ENCODE peak calls at places on chromosomes 5 and 9, in ten cellular contexts. One of them, this sample, is unnamed.

GRCh38 chr5:58459276-58459859 is 518 bp downstream of the PLK2 start:
- DNase-seq in ELR: peak; percentile 53
- DNase-seq in MV-4-11: peak; percentile 47
- DNase-seq in activated T-cell treated with anti-CD3 and anti-CD28 coated beads, Interleukin-2, amount 50 U/mL, for 1 hour: no peak
- DNase-seq in NCI-H2107: no peak
- DNase-seq in smooth muscle cell of the brain vasculature: peak; percentile 12
- DNase-seq in M059J: peak; percentile 51
- DNase-seq in HTR-8/SVneo: no peak
- DNase-seq in CD4-positive, alpha-beta T cell: peak; percentile 12
- DNase-seq in left ventricle myocardium inferior: peak; percentile 30
- DNase-seq in this sample: no peak

GRCh38 chr9:93911871-93912554 is 43.1 kb downstream of the BARX1 start:
- DNase-seq in HTR-8/SVneo: no peak
- DNase-seq in smooth muscle cell of the brain vasculature: no peak
- DNase-seq in activated T-cell treated with anti-CD3 and anti-CD28 coated beads, Interleukin-2, amount 50 U/mL, for 1 hour: no peak
- DNase-seq in NCI-H2107: peak; percentile 19
- DNase-seq in M059J: no peak
- DNase-seq in ELR: no peak
- DNase-seq in left ventricle myocardium inferior: peak; percentile 55
- DNase-seq in MV-4-11: no peak
- DNase-seq in CD4-positive, alpha-beta T cell: no peak
- DNase-seq in this sample: no peak

GRCh38 chr5:132812123-132812948 is 766 bp upstream of the SOWAHA start:
- DNase-seq in M059J: no peak
- DNase-seq in left ventricle myocardium inferior: no peak
- DNase-seq in CD4-positive, alpha-beta T cell: no peak
- DNase-seq in activated T-cell treated with anti-CD3 and anti-CD28 coated beads, Interleukin-2, amount 50 U/mL, for 1 hour: no peak
- DNase-seq in HTR-8/SVneo: no peak
- DNase-seq in NCI-H2107: peak; percentile 8
- DNase-seq in MV-4-11: peak; percentile 94
- DNase-seq in ELR: no peak
- DNase-seq in smooth muscle cell of the brain vasculature: no peak
- DNase-seq in this sample: no peak

GRCh38 chr9:113492343-113493079 is 29.0 kb downstream of the RGS3 start:
- DNase-seq in ELR: no peak
- DNase-seq in smooth muscle cell of the brain vasculature: no peak
- DNase-seq in M059J: peak; percentile 42
- DNase-seq in activated T-cell treated with anti-CD3 and anti-CD28 coated beads, Interleukin-2, amount 50 U/mL, for 1 hour: no peak
- DNase-seq in CD4-positive, alpha-beta T cell: no peak
- DNase-seq in left ventricle myocardium inferior: peak; percentile 48
- DNase-seq in NCI-H2107: no peak
- DNase-seq in MV-4-11: peak; percentile 38
- DNase-seq in HTR-8/SVneo: no peak
- DNase-seq in this sample: no peak

GRCh38 chr5:386432-387341 is 56.3 kb upstream of the EXOC3 start:
- DNase-seq in left ventricle myocardium inferior: no peak
- DNase-seq in CD4-positive, alpha-beta T cell: no peak
- DNase-seq in HTR-8/SVneo: no peak
- DNase-seq in NCI-H2107: no peak
- DNase-seq in M059J: peak; percentile 94
- DNase-seq in smooth muscle cell of the brain vasculature: no peak
- DNase-seq in MV-4-11: no peak
- DNase-seq in activated T-cell treated with anti-CD3 and anti-CD28 coated beads, Interleukin-2, amount 50 U/mL, for 1 hour: no peak
- DNase-seq in ELR: no peak
- DNase-seq in this sample: no peak

GRCh38 chr5:59607126-59607807 is 286.3 kb downstream of the PDE4D start:
- DNase-seq in M059J: no peak
- DNase-seq in left ventricle myocardium inferior: no peak
- DNase-seq in CD4-positive, alpha-beta T cell: no peak
- DNase-seq in activated T-cell treated with anti-CD3 and anti-CD28 coated beads, Interleukin-2, amount 50 U/mL, for 1 hour: no peak
- DNase-seq in HTR-8/SVneo: no peak
- DNase-seq in ELR: no peak
- DNase-seq in NCI-H2107: no peak
- DNase-seq in MV-4-11: no peak
- DNase-seq in smooth muscle cell of the brain vasculature: no peak
- DNase-seq in this sample: no peak

GRCh38 chr5:111461261-111461671 is 51.1 kb downstream of the STARD4 start:
- DNase-seq in M059J: peak; percentile 34
- DNase-seq in HTR-8/SVneo: peak; percentile 43
- DNase-seq in MV-4-11: no peak
- DNase-seq in activated T-cell treated with anti-CD3 and anti-CD28 coated beads, Interleukin-2, amount 50 U/mL, for 1 hour: no peak
- DNase-seq in left ventricle myocardium inferior: no peak
- DNase-seq in smooth muscle cell of the brain vasculature: no peak
- DNase-seq in CD4-positive, alpha-beta T cell: no peak
- DNase-seq in NCI-H2107: peak; percentile 33
- DNase-seq in ELR: peak; percentile 48
- DNase-seq in this sample: no peak

GRCh38 chr9:127178646-127179632 is 56.5 kb upstream of the ANGPTL2 start:
- DNase-seq in NCI-H2107: no peak
- DNase-seq in smooth muscle cell of the brain vasculature: no peak
- DNase-seq in CD4-positive, alpha-beta T cell: no peak
- DNase-seq in M059J: no peak
- DNase-seq in ELR: no peak
- DNase-seq in MV-4-11: no peak
- DNase-seq in left ventricle myocardium inferior: no peak
- DNase-seq in HTR-8/SVneo: no peak
- DNase-seq in activated T-cell treated with anti-CD3 and anti-CD28 coated beads, Interleukin-2, amount 50 U/mL, for 1 hour: no peak
- DNase-seq in this sample: no peak

GRCh38 chr5:113202904-113203716 is 226.5 kb downstream of the DCP2 start:
- DNase-seq in MV-4-11: no peak
- DNase-seq in ELR: no peak
- DNase-seq in activated T-cell treated with anti-CD3 and anti-CD28 coated beads, Interleukin-2, amount 50 U/mL, for 1 hour: no peak
- DNase-seq in CD4-positive, alpha-beta T cell: no peak
- DNase-seq in HTR-8/SVneo: no peak
- DNase-seq in M059J: no peak
- DNase-seq in NCI-H2107: no peak
- DNase-seq in smooth muscle cell of the brain vasculature: no peak
- DNase-seq in left ventricle myocardium inferior: peak; percentile 85
- DNase-seq in this sample: peak; percentile 66

GRCh38 chr9:72139233-72139632 is 10.0 kb upstream of the GDA start:
- DNase-seq in left ventricle myocardium inferior: no peak
- DNase-seq in smooth muscle cell of the brain vasculature: no peak
- DNase-seq in HTR-8/SVneo: no peak
- DNase-seq in activated T-cell treated with anti-CD3 and anti-CD28 coated beads, Interleukin-2, amount 50 U/mL, for 1 hour: no peak
- DNase-seq in MV-4-11: no peak
- DNase-seq in M059J: peak; percentile 57
- DNase-seq in NCI-H2107: no peak
- DNase-seq in CD4-positive, alpha-beta T cell: no peak
- DNase-seq in ELR: no peak
- DNase-seq in this sample: no peak

GRCh38 chr9:21542780-21543179 is 60.7 kb upstream of the IFNE start:
- DNase-seq in activated T-cell treated with anti-CD3 and anti-CD28 coated beads, Interleukin-2, amount 50 U/mL, for 1 hour: no peak
- DNase-seq in MV-4-11: no peak
- DNase-seq in smooth muscle cell of the brain vasculature: no peak
- DNase-seq in CD4-positive, alpha-beta T cell: no peak
- DNase-seq in M059J: peak; percentile 45
- DNase-seq in left ventricle myocardium inferior: no peak
- DNase-seq in ELR: no peak
- DNase-seq in NCI-H2107: no peak
- DNase-seq in HTR-8/SVneo: no peak
- DNase-seq in this sample: no peak

GRCh38 chr9:95409650-95410426 is 92.3 kb upstream of the FANCC start:
- DNase-seq in ELR: peak; percentile 72
- DNase-seq in HTR-8/SVneo: peak; percentile 49
- DNase-seq in left ventricle myocardium inferior: no peak
- DNase-seq in activated T-cell treated with anti-CD3 and anti-CD28 coated beads, Interleukin-2, amount 50 U/mL, for 1 hour: no peak
- DNase-seq in NCI-H2107: peak; percentile 5
- DNase-seq in smooth muscle cell of the brain vasculature: no peak
- DNase-seq in MV-4-11: peak; percentile 96
- DNase-seq in M059J: peak; percentile 68
- DNase-seq in CD4-positive, alpha-beta T cell: no peak
- DNase-seq in this sample: peak; percentile 23

GRCh38 chr5:149370878-149371277 is 8.2 kb downstream of the IL17B start:
- DNase-seq in activated T-cell treated with anti-CD3 and anti-CD28 coated beads, Interleukin-2, amount 50 U/mL, for 1 hour: no peak
- DNase-seq in NCI-H2107: no peak
- DNase-seq in CD4-positive, alpha-beta T cell: no peak
- DNase-seq in left ventricle myocardium inferior: no peak
- DNase-seq in M059J: no peak
- DNase-seq in smooth muscle cell of the brain vasculature: no peak
- DNase-seq in MV-4-11: no peak
- DNase-seq in HTR-8/SVneo: no peak
- DNase-seq in ELR: no peak
- DNase-seq in this sample: no peak

GRCh38 chr9:115525438-115526058 is 407.6 kb upstream of the TNC start:
- DNase-seq in CD4-positive, alpha-beta T cell: no peak
- DNase-seq in ELR: no peak
- DNase-seq in M059J: no peak
- DNase-seq in left ventricle myocardium inferior: no peak
- DNase-seq in MV-4-11: no peak
- DNase-seq in activated T-cell treated with anti-CD3 and anti-CD28 coated beads, Interleukin-2, amount 50 U/mL, for 1 hour: no peak
- DNase-seq in NCI-H2107: no peak
- DNase-seq in HTR-8/SVneo: no peak
- DNase-seq in smooth muscle cell of the brain vasculature: no peak
- DNase-seq in this sample: no peak

GRCh38 chr9:134333234-134333873 is 7.1 kb downstream of the RXRA start:
- DNase-seq in NCI-H2107: no peak
- DNase-seq in smooth muscle cell of the brain vasculature: no peak
- DNase-seq in left ventricle myocardium inferior: no peak
- DNase-seq in MV-4-11: no peak
- DNase-seq in CD4-positive, alpha-beta T cell: no peak
- DNase-seq in M059J: no peak
- DNase-seq in HTR-8/SVneo: no peak
- DNase-seq in ELR: no peak
- DNase-seq in activated T-cell treated with anti-CD3 and anti-CD28 coated beads, Interleukin-2, amount 50 U/mL, for 1 hour: no peak
- DNase-seq in this sample: no peak

GRCh38 chr5:87339986-87340385 is 72.3 kb downstream of the RASA1 start:
- DNase-seq in M059J: peak; percentile 63
- DNase-seq in NCI-H2107: no peak
- DNase-seq in activated T-cell treated with anti-CD3 and anti-CD28 coated beads, Interleukin-2, amount 50 U/mL, for 1 hour: no peak
- DNase-seq in HTR-8/SVneo: peak; percentile 9
- DNase-seq in ELR: no peak
- DNase-seq in CD4-positive, alpha-beta T cell: no peak
- DNase-seq in MV-4-11: no peak
- DNase-seq in smooth muscle cell of the brain vasculature: no peak
- DNase-seq in left ventricle myocardium inferior: no peak
- DNase-seq in this sample: no peak

GRCh38 chr5:96402500-96402899 is 30.5 kb downstream of the PCSK1 start:
- DNase-seq in activated T-cell treated with anti-CD3 and anti-CD28 coated beads, Interleukin-2, amount 50 U/mL, for 1 hour: no peak
- DNase-seq in ELR: no peak
- DNase-seq in M059J: no peak
- DNase-seq in CD4-positive, alpha-beta T cell: no peak
- DNase-seq in MV-4-11: no peak
- DNase-seq in NCI-H2107: no peak
- DNase-seq in left ventricle myocardium inferior: no peak
- DNase-seq in smooth muscle cell of the brain vasculature: no peak
- DNase-seq in HTR-8/SVneo: no peak
- DNase-seq in this sample: no peak

GRCh38 chr9:130766031-130766903 is 68.8 kb upstream of the ABL1 start:
- DNase-seq in NCI-H2107: no peak
- DNase-seq in smooth muscle cell of the brain vasculature: no peak
- DNase-seq in activated T-cell treated with anti-CD3 and anti-CD28 coated beads, Interleukin-2, amount 50 U/mL, for 1 hour: no peak
- DNase-seq in HTR-8/SVneo: no peak
- DNase-seq in ELR: peak; percentile 28
- DNase-seq in left ventricle myocardium inferior: no peak
- DNase-seq in M059J: peak; percentile 41
- DNase-seq in CD4-positive, alpha-beta T cell: no peak
- DNase-seq in MV-4-11: peak; percentile 18
- DNase-seq in this sample: no peak

GRCh38 chr5:132098151-132098594 is 24.6 kb downstream of the CSF2 start:
- DNase-seq in activated T-cell treated with anti-CD3 and anti-CD28 coated beads, Interleukin-2, amount 50 U/mL, for 1 hour: no peak
- DNase-seq in MV-4-11: peak; percentile 55
- DNase-seq in NCI-H2107: no peak
- DNase-seq in HTR-8/SVneo: no peak
- DNase-seq in left ventricle myocardium inferior: no peak
- DNase-seq in smooth muscle cell of the brain vasculature: no peak
- DNase-seq in M059J: peak; percentile 60
- DNase-seq in CD4-positive, alpha-beta T cell: no peak
- DNase-seq in ELR: peak; percentile 76
- DNase-seq in this sample: no peak

GRCh38 chr9:33351547-33351946 is 50.8 kb downstream of the AQP7 start:
- DNase-seq in smooth muscle cell of the brain vasculature: no peak
- DNase-seq in activated T-cell treated with anti-CD3 and anti-CD28 coated beads, Interleukin-2, amount 50 U/mL, for 1 hour: no peak
- DNase-seq in HTR-8/SVneo: no peak
- DNase-seq in NCI-H2107: no peak
- DNase-seq in CD4-positive, alpha-beta T cell: no peak
- DNase-seq in ELR: no peak
- DNase-seq in M059J: peak; percentile 74
- DNase-seq in left ventricle myocardium inferior: no peak
- DNase-seq in MV-4-11: no peak
- DNase-seq in this sample: no peak

GRCh38 chr5:36422957-36423356 is 121.3 kb upstream of the RANBP3L start:
- DNase-seq in activated T-cell treated with anti-CD3 and anti-CD28 coated beads, Interleukin-2, amount 50 U/mL, for 1 hour: no peak
- DNase-seq in smooth muscle cell of the brain vasculature: no peak
- DNase-seq in left ventricle myocardium inferior: no peak
- DNase-seq in CD4-positive, alpha-beta T cell: no peak
- DNase-seq in M059J: peak; percentile 91
- DNase-seq in ELR: peak; percentile 81
- DNase-seq in HTR-8/SVneo: no peak
- DNase-seq in MV-4-11: no peak
- DNase-seq in NCI-H2107: no peak
- DNase-seq in this sample: no peak

GRCh38 chr5:36787365-36787764 is 89.2 kb upstream of the NIPBL start:
- DNase-seq in left ventricle myocardium inferior: no peak
- DNase-seq in CD4-positive, alpha-beta T cell: no peak
- DNase-seq in NCI-H2107: no peak
- DNase-seq in activated T-cell treated with anti-CD3 and anti-CD28 coated beads, Interleukin-2, amount 50 U/mL, for 1 hour: no peak
- DNase-seq in smooth muscle cell of the brain vasculature: no peak
- DNase-seq in M059J: no peak
- DNase-seq in ELR: no peak
- DNase-seq in MV-4-11: no peak
- DNase-seq in HTR-8/SVneo: no peak
- DNase-seq in this sample: no peak

GRCh38 chr5:1294839-1295649 is at the start of gene TERT:
- DNase-seq in smooth muscle cell of the brain vasculature: no peak
- DNase-seq in activated T-cell treated with anti-CD3 and anti-CD28 coated beads, Interleukin-2, amount 50 U/mL, for 1 hour: peak; percentile 80
- DNase-seq in MV-4-11: no peak
- DNase-seq in CD4-positive, alpha-beta T cell: peak; percentile 79
- DNase-seq in ELR: peak; percentile 26
- DNase-seq in NCI-H2107: no peak
- DNase-seq in M059J: peak; percentile 47
- DNase-seq in HTR-8/SVneo: no peak
- DNase-seq in left ventricle myocardium inferior: no peak
- DNase-seq in this sample: no peak

GRCh38 chr5:10201223-10201868 is 48.3 kb downstream of the ATPSCKMT start:
- DNase-seq in NCI-H2107: no peak
- DNase-seq in activated T-cell treated with anti-CD3 and anti-CD28 coated beads, Interleukin-2, amount 50 U/mL, for 1 hour: no peak
- DNase-seq in smooth muscle cell of the brain vasculature: no peak
- DNase-seq in CD4-positive, alpha-beta T cell: no peak
- DNase-seq in HTR-8/SVneo: no peak
- DNase-seq in ELR: peak; percentile 27
- DNase-seq in MV-4-11: peak; percentile 54
- DNase-seq in M059J: no peak
- DNase-seq in left ventricle myocardium inferior: no peak
- DNase-seq in this sample: no peak

GRCh38 chr5:64632251-64632650 is 58.1 kb upstream of the SHISAL2B start:
- DNase-seq in NCI-H2107: peak; percentile 27
- DNase-seq in HTR-8/SVneo: no peak
- DNase-seq in activated T-cell treated with anti-CD3 and anti-CD28 coated beads, Interleukin-2, amount 50 U/mL, for 1 hour: no peak
- DNase-seq in MV-4-11: no peak
- DNase-seq in M059J: no peak
- DNase-seq in left ventricle myocardium inferior: no peak
- DNase-seq in ELR: no peak
- DNase-seq in CD4-positive, alpha-beta T cell: no peak
- DNase-seq in smooth muscle cell of the brain vasculature: peak; percentile 3
- DNase-seq in this sample: no peak

GRCh38 chr5:107376546-107377276 is 294.0 kb downstream of the EFNA5 start:
- DNase-seq in CD4-positive, alpha-beta T cell: no peak
- DNase-seq in activated T-cell treated with anti-CD3 and anti-CD28 coated beads, Interleukin-2, amount 50 U/mL, for 1 hour: no peak
- DNase-seq in NCI-H2107: no peak
- DNase-seq in left ventricle myocardium inferior: no peak
- DNase-seq in ELR: peak; percentile 63
- DNase-seq in smooth muscle cell of the brain vasculature: no peak
- DNase-seq in MV-4-11: no peak
- DNase-seq in HTR-8/SVneo: no peak
- DNase-seq in M059J: no peak
- DNase-seq in this sample: no peak

GRCh38 chr9:14320272-14321245 is 6.6 kb upstream of the NFIB start:
- DNase-seq in CD4-positive, alpha-beta T cell: no peak
- DNase-seq in smooth muscle cell of the brain vasculature: no peak
- DNase-seq in ELR: peak; percentile 71
- DNase-seq in left ventricle myocardium inferior: peak; percentile 47
- DNase-seq in NCI-H2107: no peak
- DNase-seq in HTR-8/SVneo: peak; percentile 39
- DNase-seq in M059J: peak; percentile 89
- DNase-seq in activated T-cell treated with anti-CD3 and anti-CD28 coated beads, Interleukin-2, amount 50 U/mL, for 1 hour: no peak
- DNase-seq in MV-4-11: no peak
- DNase-seq in this sample: no peak

GRCh38 chr9:73152953-73153352 is 1.3 kb downstream of the ANXA1 start:
- DNase-seq in activated T-cell treated with anti-CD3 and anti-CD28 coated beads, Interleukin-2, amount 50 U/mL, for 1 hour: no peak
- DNase-seq in M059J: peak; percentile 64
- DNase-seq in smooth muscle cell of the brain vasculature: no peak
- DNase-seq in HTR-8/SVneo: no peak
- DNase-seq in NCI-H2107: no peak
- DNase-seq in ELR: peak; percentile 58
- DNase-seq in CD4-positive, alpha-beta T cell: no peak
- DNase-seq in left ventricle myocardium inferior: no peak
- DNase-seq in MV-4-11: peak; percentile 85
- DNase-seq in this sample: no peak